ENCODE peak calls at places on chromosome 7, in six cellular contexts. U, D, N, Z, F and S are unnamed samples.

GRCh38 chr7:117014673-117015133 is 61.4 kb downstream of the ST7 start:
- DNase-seq in U (peak), D (peak), N (no peak), Z (peak), F (peak), S (peak)

GRCh38 chr7:116806046-116806944 is 56.1 kb upstream of the CAPZA2 start:
- DNase-seq in U (no peak), D (no peak), N (no peak), Z (no peak), F (no peak), S (no peak)

GRCh38 chr7:18515067-18515466 is 19.5 kb downstream of the HDAC9 start:
- DNase-seq in U (no peak), D (peak), N (no peak), Z (no peak), F (peak), S (no peak)

GRCh38 chr7:66571568-66571967 is 57.1 kb upstream of the KCTD7 start:
- DNase-seq in U (no peak), D (no peak), N (no peak), Z (no peak), F (no peak), S (no peak)

GRCh38 chr7:8480466-8480865 is 47.1 kb downstream of the NXPH1 start:
- DNase-seq in U (peak), D (no peak), N (no peak), Z (no peak), F (peak), S (no peak)

GRCh38 chr7:100895956-100896742 is 461 bp upstream of the ACHE start:
- DNase-seq in U (no peak), D (no peak), N (no peak), Z (no peak), F (no peak), S (no peak)

GRCh38 chr7:67309764-67310548 is 313.3 kb downstream of the TYW1 start:
- DNase-seq in U (no peak), D (peak), N (no peak), Z (no peak), F (no peak), S (no peak)

GRCh38 chr7:65239707-65240352 is 133.8 kb upstream of the ZNF92 start:
- DNase-seq in U (peak), D (peak), N (no peak), Z (peak), F (peak), S (peak)

GRCh38 chr7:108030536-108030935 is 27.6 kb upstream of the LAMB1 start:
- DNase-seq in U (peak), D (no peak), N (no peak), Z (no peak), F (peak), S (peak)

GRCh38 chr7:45021604-45022296 is 21.7 kb downstream of the CCM2 start:
- DNase-seq in U (peak), D (peak), N (no peak), Z (no peak), F (peak), S (peak)

GRCh38 chr7:143331179-143331825 is 15.4 kb downstream of the CLCN1 start:
- DNase-seq in U (peak), D (peak), N (no peak), Z (no peak), F (peak), S (peak)

GRCh38 chr7:82234457-82235049 is 209.0 kb downstream of the CACNA2D1 start:
- DNase-seq in U (peak), D (peak), N (no peak), Z (peak), F (peak), S (no peak)

GRCh38 chr7:78198756-78199155 is 400.2 kb downstream of the PHTF2 start:
- DNase-seq in U (no peak), D (no peak), N (no peak), Z (no peak), F (peak), S (no peak)

GRCh38 chr7:108630002-108630401 is 60.3 kb downstream of the DNAJB9 start:
- DNase-seq in U (no peak), D (peak), N (no peak), Z (peak), F (peak), S (peak)

GRCh38 chr7:127619681-127620405 is 1.9 kb upstream of the PAX4 start:
- DNase-seq in U (no peak), D (no peak), N (no peak), Z (peak), F (no peak), S (no peak)

GRCh38 chr7:150901160-150902035 is 49.1 kb downstream of the AOC1 start:
- DNase-seq in U (no peak), D (no peak), N (no peak), Z (peak), F (no peak), S (no peak)

GRCh38 chr7:651032-651728 is 75.3 kb upstream of the DNAAF5 start:
- DNase-seq in U (no peak), D (no peak), N (no peak), Z (no peak), F (no peak), S (no peak)

GRCh38 chr7:130838738-130839137 is 104.7 kb upstream of the KLF14 start:
- DNase-seq in U (peak), D (peak), N (no peak), Z (no peak), F (peak), S (peak)

GRCh38 chr7:16891338-16891737 is 9.6 kb upstream of the AGR3 start:
- DNase-seq in U (peak), D (peak), N (no peak), Z (peak), F (peak), S (peak)

GRCh38 chr7:112649560-112649959 is 140.6 kb downstream of the TMEM168 start:
- DNase-seq in U (peak), D (peak), N (no peak), Z (no peak), F (no peak), S (peak)

GRCh38 chr7:91455411-91455810 is 191.2 kb downstream of the FZD1 start:
- DNase-seq in U (no peak), D (no peak), N (no peak), Z (no peak), F (no peak), S (no peak)

GRCh38 chr7:45717537-45718235 is 143.5 kb downstream of the ADCY1 start:
- DNase-seq in U (no peak), D (no peak), N (no peak), Z (no peak), F (no peak), S (no peak)